ENCODE peak calls at places on chromosomes 7 and 10, in eight cellular contexts. B is RWPE1, K is fibroblast of villous mesenchyme, G is heart left ventricle, X is testis, E is IMR-90, F is cardiac fibroblast, N is cardiac muscle cell. D is an unnamed sample.

GRCh38 chr10:44885710-44886109 is 25.4 kb upstream of the TMEM72 start:
- DNase-seq in E (no peak), K (no peak), B (no peak), F (no peak), G (no peak), N (no peak), X (no peak), D (no peak)

GRCh38 chr10:77201135-77202111 is 436.2 kb downstream of the KCNMA1 start:
- DNase-seq in K (peak), E (peak), X (no peak), B (no peak), F (peak), G (no peak), N (peak), D (no peak)

GRCh38 chr7:158789842-158790241 is 39.5 kb downstream of the ESYT2 start:
- DNase-seq in E (no peak), B (no peak), F (no peak), N (no peak), G (no peak), X (no peak), K (no peak), D (no peak)

GRCh38 chr7:5695709-5696345 is 85.6 kb downstream of the RNF216 start:
- DNase-seq in E (peak), X (peak), B (no peak), G (no peak), F (peak), N (peak), K (peak), D (no peak)

GRCh38 chr7:2499719-2500430 is 19.7 kb upstream of the LFNG start:
- DNase-seq in F (no peak), G (no peak), X (no peak), N (no peak), E (no peak), K (no peak), B (no peak), D (no peak)

GRCh38 chr7:37081436-37081835 is 357.1 kb upstream of the AOAH start:
- DNase-seq in X (no peak), B (peak), F (peak), N (peak), E (no peak), K (no peak), G (peak), D (no peak)

GRCh38 chr10:117217196-117217761 is 20.0 kb downstream of the KCNK18 start:
- DNase-seq in K (no peak), X (peak), N (peak), E (no peak), B (no peak), F (peak), G (no peak), D (peak)

GRCh38 chr10:22477365-22478287 is 132.3 kb downstream of the SPAG6 start:
- DNase-seq in E (no peak), N (no peak), F (no peak), B (no peak), X (no peak), G (no peak), K (no peak), D (no peak)

GRCh38 chr7:122315507-122316466 is 11.2 kb upstream of the FEZF1 start:
- DNase-seq in X (no peak), E (no peak), B (no peak), K (no peak), F (no peak), G (no peak), N (no peak), D (no peak)

GRCh38 chr7:154640266-154640865 is 362.6 kb downstream of the PAXIP1 start:
- DNase-seq in B (no peak), E (no peak), G (no peak), N (no peak), F (no peak), X (peak), K (no peak), D (no peak)

GRCh38 chr10:94362360-94363250 is at the start of gene NOC3L:
- DNase-seq in X (peak), G (peak), E (peak), N (peak), B (peak), F (peak), K (peak), D (peak)

GRCh38 chr10:99484626-99485581 is 47.8 kb upstream of the NKX2-3 start:
- DNase-seq in K (no peak), F (no peak), E (no peak), G (no peak), B (peak), N (no peak), X (no peak), D (no peak)

GRCh38 chr7:127486654-127487053 is 94.1 kb upstream of the ZNF800 start:
- DNase-seq in E (peak), G (no peak), N (no peak), B (peak), X (no peak), F (no peak), K (no peak), D (no peak)

GRCh38 chr7:158774916-158775315 is 54.4 kb downstream of the ESYT2 start:
- DNase-seq in X (no peak), G (no peak), B (no peak), E (peak), F (no peak), K (no peak), N (peak), D (no peak)

GRCh38 chr7:82166666-82167065 is 276.9 kb downstream of the CACNA2D1 start:
- DNase-seq in E (no peak), X (no peak), F (peak), G (no peak), N (peak), K (no peak), B (no peak), D (no peak)

GRCh38 chr10:4650572-4650971 is 175.4 kb upstream of the AKR1E2 start:
- DNase-seq in X (no peak), N (no peak), F (peak), K (peak), G (no peak), E (peak), B (no peak), D (no peak)

GRCh38 chr7:151251926-151252835 is 3.7 kb upstream of the SMARCD3 start:
- DNase-seq in K (peak), X (peak), F (peak), N (peak), G (peak), B (peak), E (peak), D (no peak)

GRCh38 chr7:128458956-128459355 is 3.3 kb downstream of the HILPDA start:
- DNase-seq in N (no peak), F (no peak), E (no peak), X (no peak), B (no peak), K (no peak), G (no peak), D (no peak)

GRCh38 chr7:155791214-155791737 is 21.0 kb downstream of the SHH start:
- DNase-seq in E (no peak), N (no peak), X (no peak), F (no peak), B (no peak), G (no peak), K (no peak), D (no peak)

GRCh38 chr10:104824378-104825006 is 183.4 kb downstream of the SORCS3 start:
- DNase-seq in K (peak), E (no peak), X (peak), N (peak), B (peak), F (peak), G (no peak), D (peak)

GRCh38 chr10:103493362-103493871 is at the start of gene NEURL1:
- DNase-seq in K (no peak), G (no peak), E (no peak), B (no peak), N (no peak), X (peak), F (no peak), D (peak)

GRCh38 chr7:38334163-38334562 is 60.7 kb upstream of the TARP start:
- DNase-seq in F (no peak), E (no peak), K (no peak), X (no peak), B (no peak), G (no peak), N (no peak), D (no peak)

GRCh38 chr7:75629042-75629441 is 109.7 kb downstream of the HIP1 start:
- DNase-seq in F (no peak), G (no peak), B (no peak), N (no peak), X (no peak), K (no peak), E (no peak), D (no peak)

GRCh38 chr7:43508434-43508833 is 74.5 kb upstream of the STK17A start:
- DNase-seq in K (no peak), B (no peak), G (no peak), E (no peak), F (no peak), X (no peak), N (no peak), D (no peak)

GRCh38 chr7:155804897-155805825 is 7.1 kb downstream of the SHH start:
- DNase-seq in G (peak), X (peak), F (peak), B (peak), K (peak), N (peak), E (peak), D (peak)

GRCh38 chr10:101807158-101807557 is 11.1 kb downstream of the OGA start:
- DNase-seq in N (no peak), K (no peak), E (no peak), F (no peak), G (no peak), B (no peak), X (no peak), D (no peak)

GRCh38 chr10:91653214-91653875 is 20.5 kb upstream of the PPP1R3C start:
- DNase-seq in B (peak), N (peak), F (peak), E (peak), K (peak), X (no peak), G (no peak), D (no peak)

GRCh38 chr10:62610649-62611229 is 193.8 kb upstream of the ADO start:
- DNase-seq in F (peak), K (peak), X (peak), B (peak), G (peak), E (peak), N (peak), D (peak)

GRCh38 chr7:90720970-90721768 is 125.0 kb downstream of the CDK14 start:
- DNase-seq in F (peak), E (peak), B (no peak), G (no peak), X (no peak), K (peak), N (peak), D (no peak)

GRCh38 chr10:97422921-97423420 is 3.0 kb upstream of the PGAM1 start:
- DNase-seq in E (peak), K (peak), B (peak), X (peak), N (peak), G (no peak), F (peak), D (no peak)

GRCh38 chr7:74252893-74253292 is 1.3 kb downstream of the RFC2 start:
- DNase-seq in G (no peak), E (no peak), B (no peak), X (no peak), N (no peak), F (no peak), K (no peak), D (peak)

GRCh38 chr10:126663328-126663727 is 7.2 kb downstream of the C10orf90 start:
- DNase-seq in G (no peak), B (no peak), N (peak), F (peak), E (no peak), K (peak), X (no peak), D (no peak)

GRCh38 chr7:434891-435486 is 84.7 kb downstream of the PDGFA start:
- DNase-seq in E (no peak), B (no peak), N (no peak), G (no peak), F (no peak), X (no peak), K (peak), D (no peak)

GRCh38 chr10:86138551-86139065 is 228.0 kb downstream of the GRID1 start:
- DNase-seq in G (no peak), N (no peak), F (no peak), K (no peak), E (no peak), B (no peak), X (no peak), D (no peak)

GRCh38 chr7:16365177-16365576 is 56.2 kb downstream of the CRPPA start:
- DNase-seq in G (no peak), K (peak), N (no peak), F (no peak), B (no peak), X (no peak), E (no peak), D (no peak)

GRCh38 chr10:78604286-78604685 is 464.5 kb upstream of the ZMIZ1 start:
- DNase-seq in X (no peak), G (no peak), B (no peak), N (no peak), E (no peak), K (no peak), F (no peak), D (no peak)

GRCh38 chr10:13348216-13349017 is at the start of gene SEPHS1:
- DNase-seq in E (peak), B (peak), F (peak), K (peak), N (peak), G (peak), X (peak), D (peak)
- TF ChIP-seq CTCF in E (no peak), B (no peak), F (no peak), K (peak), N (no peak), G (no peak), X (no peak), D (peak)

DNA sequence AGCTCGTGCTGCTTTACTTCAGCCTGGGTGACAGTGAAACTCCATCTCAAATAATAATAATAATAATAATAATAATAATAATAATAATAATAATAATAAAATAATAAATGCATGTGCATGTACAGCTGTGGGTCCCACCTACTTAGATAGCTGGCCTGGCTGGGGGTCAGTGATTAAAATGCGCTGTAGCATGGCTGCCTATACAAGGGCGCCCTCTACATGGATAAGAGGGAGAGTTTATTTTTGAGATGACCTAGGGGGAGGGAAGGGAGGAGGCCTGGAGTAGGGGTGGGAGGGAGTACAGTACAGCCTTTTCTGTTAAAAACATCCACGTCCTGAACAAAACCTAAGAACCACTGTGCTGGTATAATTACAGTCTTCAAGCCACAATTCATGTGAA is 146.4 kb downstream of the TMEM178B start:
- DNase-seq in G (no peak), K (no peak), X (no peak), E (no peak), N (no peak), F (no peak), B (no peak), D (no peak)
- TF ChIP-seq CTCF in G (peak), K (no peak), X (no peak), E (no peak), N (no peak), F (peak), B (no peak), D (peak)

GRCh38 chr10:14602807-14603538 is 171.7 kb downstream of the FAM107B start:
- DNase-seq in E (peak), X (no peak), N (no peak), B (no peak), K (peak), F (no peak), G (no peak), D (no peak)

GRCh38 chr10:14605231-14605925 is 169.3 kb downstream of the FAM107B start:
- DNase-seq in B (peak), K (peak), N (peak), G (no peak), E (peak), X (no peak), F (peak), D (peak)

GRCh38 chr10:14606633-14607032 is 168.1 kb downstream of the FAM107B start:
- DNase-seq in B (no peak), N (no peak), K (no peak), E (no peak), G (no peak), X (no peak), F (no peak), D (no peak)

GRCh38 chr10:14603539-14604102 is 171.1 kb downstream of the FAM107B start:
- DNase-seq in E (no peak), F (no peak), X (no peak), B (no peak), G (peak), K (no peak), N (no peak), D (no peak)

DNA sequence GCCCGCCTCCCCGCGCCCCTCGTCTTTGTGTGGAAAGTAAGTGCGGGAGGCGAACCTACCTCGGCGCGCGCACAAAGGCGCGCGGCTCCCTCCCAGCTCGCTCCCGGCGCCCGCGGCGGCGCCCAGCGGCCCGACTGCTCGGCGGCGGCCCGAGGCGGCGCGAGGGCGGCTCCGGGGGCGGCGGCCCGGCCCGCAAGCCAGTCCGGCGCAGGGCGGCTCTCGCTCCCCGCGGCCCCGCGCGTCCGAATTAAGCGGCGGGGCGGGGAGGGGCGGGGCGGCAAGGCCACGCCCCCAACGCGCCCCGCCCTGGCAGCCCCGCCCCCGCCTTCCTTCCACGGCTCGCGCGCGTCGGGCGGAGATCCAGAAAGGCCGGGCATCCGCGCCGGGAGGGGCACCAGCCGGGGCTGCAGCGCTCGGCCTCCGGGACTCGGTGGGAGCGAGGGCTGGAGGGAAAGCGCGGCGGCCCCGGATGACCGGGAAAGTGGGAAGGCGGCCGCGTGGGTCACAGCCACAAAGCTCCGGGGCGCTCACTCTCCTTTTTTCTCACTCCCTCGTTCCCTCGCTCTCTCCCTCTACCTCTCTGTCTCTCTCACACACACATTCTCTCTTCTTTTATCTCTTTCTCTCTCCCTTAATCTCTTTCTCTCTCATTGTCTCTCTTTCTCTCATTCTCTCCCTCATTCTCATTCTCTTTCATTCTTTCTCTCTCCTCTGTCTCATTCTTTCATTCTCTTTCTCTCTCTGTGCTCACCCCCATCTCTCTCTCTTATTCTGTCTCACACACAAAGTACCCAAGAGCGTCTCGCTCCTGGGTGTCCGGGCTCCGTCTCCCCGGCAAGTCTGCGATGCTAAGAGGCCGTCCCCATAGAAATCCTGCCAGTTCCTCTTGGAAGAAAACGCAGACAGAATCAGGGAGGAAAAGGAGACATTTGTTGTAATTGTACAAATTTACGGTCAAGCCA is 170.2 kb downstream of the FAM107B start:
- DNase-seq in F (peak), X (peak), E (peak), K (peak), G (peak), N (peak), B (peak), D (peak)
- TF ChIP-seq CTCF in F (no peak), X (no peak), E (no peak), K (no peak), G (no peak), N (no peak), B (no peak), D (no peak)

GRCh38 chr7:97027427-97028234 is 3.0 kb upstream of the DLX5 start:
- DNase-seq in X (peak), F (peak), N (peak), G (peak), E (peak), B (peak), K (peak), D (peak)
- TF ChIP-seq CTCF in X (peak), F (peak), N (peak), G (peak), E (peak), B (peak), K (peak), D (peak)

GRCh38 chr10:81116201-81116600 is 578.5 kb downstream of the SH2D4B start:
- DNase-seq in G (no peak), B (peak), F (no peak), K (no peak), E (peak), N (no peak), X (no peak), D (no peak)

GRCh38 chr10:81116990-81117389 is 579.3 kb downstream of the SH2D4B start:
- DNase-seq in X (no peak), E (no peak), G (no peak), F (no peak), B (no peak), N (no peak), K (no peak), D (no peak)
- TF ChIP-seq CTCF in X (no peak), E (no peak), G (no peak), F (no peak), B (no peak), N (no peak), K (no peak), D (no peak)

DNA sequence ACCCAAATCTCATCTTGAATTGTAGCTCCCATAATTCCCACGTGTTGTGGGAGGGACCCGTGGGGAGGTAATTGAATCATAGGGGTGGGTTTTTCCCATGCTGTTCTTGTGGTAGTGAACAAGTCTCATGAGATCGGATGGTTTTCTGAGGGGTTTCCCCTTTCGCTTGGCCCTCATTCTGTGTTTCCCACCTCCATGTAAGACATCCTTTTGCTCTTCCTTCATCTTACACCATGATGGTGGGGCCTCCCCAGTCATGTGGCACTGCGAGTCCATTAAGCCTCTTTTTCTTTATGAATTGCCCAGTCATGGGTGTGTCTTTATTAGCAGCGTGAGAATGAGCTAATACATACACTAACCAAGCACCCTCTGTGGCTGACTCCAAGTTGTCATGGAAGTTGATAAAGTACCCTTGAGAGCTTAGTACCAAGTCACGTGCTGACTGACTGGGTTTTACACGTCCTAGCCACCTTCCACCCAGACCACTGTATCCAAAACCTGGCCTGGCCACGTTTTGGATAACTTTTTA is 614.3 kb downstream of the SDK1 start:
- DNase-seq in E (no peak), X (no peak), F (no peak), B (no peak), K (no peak), G (no peak), N (no peak), D (no peak)
- TF ChIP-seq CTCF in E (no peak), X (no peak), F (no peak), B (no peak), K (no peak), G (no peak), N (no peak), D (no peak)

GRCh38 chr10:60032723-60033122 is 126.4 kb upstream of the CCDC6 start:
- DNase-seq in N (peak), K (peak), E (peak), G (no peak), F (peak), X (peak), B (peak), D (peak)
- TF ChIP-seq CTCF in N (peak), K (peak), E (peak), G (peak), F (peak), X (no peak), B (peak), D (peak)